ENCODE peak calls at places on chromosome X, in seven cellular contexts. C is upper lobe of right lung; K is endothelial cell; L is CD8-positive, alpha-beta T cell; E is fibroblast of the aortic adventitia; O is brain microvascular endothelial cell; A is epithelial cell of esophagus. Z is an unnamed sample.

GRCh38 chrX:153357877-153358276 is 23.9 kb downstream of the ZNF275 start:
- DNase-seq in A (no peak), E (no peak), L (no peak), C (no peak), O (no peak), K (no peak), Z (peak; percentile 27)

GRCh38 chrX:46573896-46574336 is 351 bp downstream of the CHST7 start:
- DNase-seq in C (peak; percentile 80), A (peak; percentile 67), K (peak; percentile 45), O (peak; percentile 31), L (peak; percentile 45), E (no peak), Z (no peak)

GRCh38 chrX:25878806-25879205 is 259.3 kb upstream of the MAGEB18 start:
- DNase-seq in E (no peak), C (no peak), A (no peak), L (no peak), K (no peak), O (no peak), Z (no peak)

GRCh38 chrX:129748265-129748664 is 9.5 kb downstream of the XPNPEP2 start:
- DNase-seq in E (peak; percentile 98), C (no peak), L (no peak), O (no peak), A (peak; percentile 4), K (no peak), Z (no peak)

GRCh38 chrX:116009871-116010710 is 160.5 kb upstream of the AGTR2 start:
- DNase-seq in C (peak; percentile 70), E (no peak), K (no peak), L (no peak), A (no peak), O (no peak), Z (no peak)

GRCh38 chrX:13489451-13489850 is 80.0 kb upstream of the EGFL6 start:
- DNase-seq in L (no peak), O (peak; percentile 70), A (peak; percentile 76), E (peak; percentile 83), C (peak; percentile 61), K (no peak), Z (no peak)

GRCh38 chrX:41759817-41760216 is 35.8 kb downstream of the GPR82 start:
- DNase-seq in K (peak; percentile 7), O (peak; percentile 6), L (no peak), A (peak; percentile 11), C (no peak), E (peak; percentile 47), Z (no peak)

GRCh38 chrX:48025561-48025960 is 18.8 kb downstream of the SPACA5 start:
- DNase-seq in L (peak; percentile 12), K (peak; percentile 36), A (peak; percentile 64), E (peak; percentile 72), O (peak; percentile 54), C (no peak), Z (no peak)

GRCh38 chrX:122422547-122422946 is 761.5 kb upstream of the GRIA3 start:
- DNase-seq in L (no peak), A (no peak), K (no peak), C (no peak), O (no peak), E (no peak), Z (no peak)

GRCh38 chrX:100654256-100654655 is 10.3 kb downstream of the SRPX2 start:
- DNase-seq in O (no peak), E (no peak), C (no peak), A (peak; percentile 30), L (no peak), K (no peak), Z (no peak)

GRCh38 chrX:38318196-38318595 is 9.1 kb downstream of the RPGR start:
- DNase-seq in C (no peak), L (no peak), A (no peak), O (no peak), K (no peak), E (no peak), Z (no peak)

GRCh38 chrX:17990542-17990941 is 129.4 kb upstream of the RAI2 start:
- DNase-seq in A (no peak), K (no peak), L (no peak), C (no peak), O (no peak), E (no peak), Z (no peak)

GRCh38 chrX:397575-397974 is 10.9 kb upstream of the PPP2R3B start:
- DNase-seq in K (no peak), O (peak; percentile 85), E (peak; percentile 33), L (no peak), A (no peak), C (no peak), Z (no peak)

GRCh38 chrX:56313308-56313707 is 81.2 kb downstream of the KLF8 start:
- DNase-seq in E (no peak), C (no peak), A (peak; percentile 88), K (no peak), O (no peak), L (no peak), Z (no peak)

GRCh38 chrX:2373615-2374014 is 127.2 kb downstream of the DHRSX start:
- DNase-seq in O (no peak), L (no peak), E (no peak), A (no peak), K (no peak), C (no peak), Z (no peak)

GRCh38 chrX:74593593-74593992 is 20.8 kb downstream of the RLIM start:
- DNase-seq in O (no peak), E (no peak), K (no peak), A (no peak), C (no peak), L (no peak), Z (no peak)

GRCh38 chrX:626745-627509 is 3.7 kb upstream of the SHOX start:
- DNase-seq in O (no peak), A (no peak), L (no peak), E (no peak), C (no peak), K (no peak), Z (peak; percentile 49)

GRCh38 chrX:68503830-68504229 is 5.0 kb downstream of the YIPF6 start:
- DNase-seq in C (no peak), A (peak; percentile 44), L (no peak), E (no peak), K (no peak), O (no peak), Z (no peak)

GRCh38 chrX:136185409-136186022 is 38.2 kb downstream of the FHL1 start:
- DNase-seq in K (no peak), O (no peak), L (no peak), C (no peak), A (no peak), E (peak; percentile 61), Z (no peak)

DNA sequence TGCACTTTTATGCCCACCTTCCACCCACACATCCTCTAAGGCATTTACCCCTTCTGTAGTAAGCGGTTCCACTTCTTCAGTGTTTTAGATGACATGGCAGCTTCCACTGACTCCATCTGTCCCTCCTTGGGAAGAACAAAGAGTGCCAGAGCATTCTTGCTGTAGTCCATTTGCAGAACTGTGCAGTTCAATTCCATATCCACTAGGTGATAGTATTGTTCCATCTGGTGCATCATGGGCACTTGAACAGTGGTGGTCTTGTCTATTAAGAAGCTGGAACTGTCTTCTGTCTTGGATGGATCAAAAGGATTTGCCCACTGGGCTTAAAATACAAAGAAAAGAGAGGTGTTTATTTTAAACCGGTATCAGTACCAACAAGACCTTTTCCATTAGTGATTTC is 3.5 kb downstream of the SERPINA7 start:
- DNase-seq in K (no peak), O (no peak), A (peak; percentile 0), C (no peak), E (no peak), L (no peak), Z (no peak)
- TF ChIP-seq CTCF in K (no peak), O (peak; percentile 27), A (peak; percentile 32), C (no peak), E (no peak), L (no peak), Z (peak; percentile 12)

DNA sequence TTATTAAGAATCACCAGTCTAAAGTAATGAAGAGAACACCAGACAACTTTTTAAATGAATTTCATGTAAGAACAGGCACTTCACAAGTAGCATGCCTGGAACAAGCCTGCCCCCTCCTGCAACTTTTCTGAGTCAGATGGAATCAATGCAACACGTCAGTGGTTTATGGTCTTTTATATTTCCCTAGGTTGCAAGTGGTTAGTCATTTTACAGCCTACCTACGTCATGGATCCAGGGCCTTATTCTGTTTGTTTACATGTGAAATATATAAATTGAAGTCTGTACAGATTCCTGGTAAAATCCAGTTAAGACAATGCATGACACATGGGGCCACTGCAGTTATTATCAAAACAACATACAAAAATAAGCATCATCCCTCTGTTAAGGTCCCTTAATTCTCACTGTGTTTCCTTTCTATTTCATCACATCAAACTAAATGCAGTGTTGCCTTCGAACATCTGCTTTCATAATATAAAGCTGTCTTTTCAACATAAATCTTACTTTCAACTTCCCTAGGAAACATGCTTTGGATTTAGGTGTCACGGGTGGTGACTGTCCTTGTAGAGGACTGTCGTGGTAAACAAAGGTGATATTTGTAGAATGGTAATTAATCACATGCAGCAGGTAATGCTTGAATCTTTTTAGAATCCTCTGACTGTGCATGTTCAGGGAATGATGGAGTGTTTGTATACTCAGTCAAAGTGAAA is 309.3 kb downstream of the FRMPD4 start:
- DNase-seq in A (peak; percentile 88), L (no peak), O (peak; percentile 65), C (no peak), K (no peak), E (peak; percentile 90), Z (no peak)
- TF ChIP-seq CTCF in A (peak; percentile 37), L (no peak), O (no peak), C (no peak), K (no peak), E (peak; percentile 39), Z (peak; percentile 55)

GRCh38 chrX:49164589-49165360 is 2.2 kb downstream of the MAGIX start:
- DNase-seq in L (no peak), A (no peak), K (no peak), E (no peak), O (no peak), C (no peak), Z (no peak)
- TF ChIP-seq CTCF in L (no peak), A (no peak), K (no peak), E (no peak), O (no peak), C (no peak), Z (no peak)

GRCh38 chrX:39477438-39478120 is 620.2 kb downstream of the BCOR start:
- DNase-seq in O (peak; percentile 9), K (peak; percentile 11), C (peak; percentile 65), L (no peak), A (peak; percentile 14), E (no peak), Z (no peak)
- TF ChIP-seq CTCF in O (peak; percentile 45), K (no peak), C (no peak), L (no peak), A (no peak), E (no peak), Z (no peak)